ENCODE peak calls at places on chromosomes 2 and 18, in eight cellular contexts. One of them, this sample, is unnamed. For H3K4me1, the result is how much of the 10 kb centered on the place peaks cover.

GRCh38 chr2:66192888-66193287 is 242.0 kb upstream of the MEIS1 start:
- DNase-seq in left ventricle myocardium inferior: no peak
- DNase-seq in OCI-LY7: no peak
- DNase-seq in spleen: no peak
- DNase-seq in CD8-positive, alpha-beta memory T cell: no peak
- DNase-seq in naive thymus-derived CD4-positive, alpha-beta T cell: no peak
- DNase-seq in esophagus squamous epithelium: no peak
- DNase-seq in A549: no peak
- DNase-seq in this sample: no peak

GRCh38 chr2:37802106-37802791 is 122.8 kb upstream of the RMDN2 start:
- DNase-seq in left ventricle myocardium inferior: no peak
- DNase-seq in OCI-LY7: no peak
- DNase-seq in spleen: no peak
- DNase-seq in CD8-positive, alpha-beta memory T cell: no peak
- DNase-seq in naive thymus-derived CD4-positive, alpha-beta T cell: no peak
- DNase-seq in esophagus squamous epithelium: no peak
- DNase-seq in A549: peak
- DNase-seq in this sample: no peak

GRCh38 chr18:51621103-51621969 is 423.9 kb upstream of the MEX3C start:
- DNase-seq in left ventricle myocardium inferior: peak
- DNase-seq in OCI-LY7: peak
- DNase-seq in spleen: no peak
- DNase-seq in CD8-positive, alpha-beta memory T cell: no peak
- DNase-seq in naive thymus-derived CD4-positive, alpha-beta T cell: no peak
- DNase-seq in esophagus squamous epithelium: no peak
- DNase-seq in A549: peak
- DNase-seq in this sample: no peak

GRCh38 chr18:78713064-78713463 is 266.6 kb upstream of the SALL3 start:
- DNase-seq in left ventricle myocardium inferior: no peak
- DNase-seq in OCI-LY7: no peak
- DNase-seq in spleen: peak
- DNase-seq in CD8-positive, alpha-beta memory T cell: no peak
- DNase-seq in naive thymus-derived CD4-positive, alpha-beta T cell: no peak
- DNase-seq in esophagus squamous epithelium: no peak
- DNase-seq in A549: no peak
- DNase-seq in this sample: no peak

GRCh38 chr2:134489732-134490384 is 228.9 kb downstream of the TMEM163 start:
- DNase-seq in left ventricle myocardium inferior: no peak
- DNase-seq in OCI-LY7: peak
- DNase-seq in spleen: no peak
- DNase-seq in CD8-positive, alpha-beta memory T cell: no peak
- DNase-seq in naive thymus-derived CD4-positive, alpha-beta T cell: no peak
- DNase-seq in esophagus squamous epithelium: no peak
- DNase-seq in A549: no peak
- DNase-seq in this sample: no peak

GRCh38 chr2:160783481-160783880 is 289.9 kb upstream of the RBMS1 start:
- DNase-seq in left ventricle myocardium inferior: no peak
- DNase-seq in OCI-LY7: no peak
- DNase-seq in spleen: no peak
- DNase-seq in CD8-positive, alpha-beta memory T cell: no peak
- DNase-seq in naive thymus-derived CD4-positive, alpha-beta T cell: no peak
- DNase-seq in esophagus squamous epithelium: no peak
- DNase-seq in A549: no peak
- DNase-seq in this sample: no peak

GRCh38 chr2:77185052-77185451 is 337.1 kb downstream of the LRRTM4 start:
- DNase-seq in left ventricle myocardium inferior: no peak
- DNase-seq in OCI-LY7: no peak
- DNase-seq in spleen: no peak
- DNase-seq in CD8-positive, alpha-beta memory T cell: no peak
- DNase-seq in naive thymus-derived CD4-positive, alpha-beta T cell: no peak
- DNase-seq in esophagus squamous epithelium: no peak
- DNase-seq in A549: no peak
- DNase-seq in this sample: no peak

GRCh38 chr2:212392544-212392943 is 146.1 kb downstream of the ERBB4 start:
- DNase-seq in left ventricle myocardium inferior: no peak
- DNase-seq in OCI-LY7: no peak
- DNase-seq in spleen: no peak
- DNase-seq in CD8-positive, alpha-beta memory T cell: no peak
- DNase-seq in naive thymus-derived CD4-positive, alpha-beta T cell: no peak
- DNase-seq in esophagus squamous epithelium: no peak
- DNase-seq in A549: no peak
- DNase-seq in this sample: no peak

GRCh38 chr18:62781262-62781661 is 65.9 kb downstream of the PHLPP1 start:
- DNase-seq in left ventricle myocardium inferior: no peak
- DNase-seq in OCI-LY7: no peak
- DNase-seq in spleen: no peak
- DNase-seq in CD8-positive, alpha-beta memory T cell: no peak
- DNase-seq in naive thymus-derived CD4-positive, alpha-beta T cell: no peak
- DNase-seq in esophagus squamous epithelium: no peak
- DNase-seq in A549: no peak
- DNase-seq in this sample: no peak

GRCh38 chr2:64820901-64821300 is 167.2 kb upstream of the SERTAD2 start:
- DNase-seq in left ventricle myocardium inferior: no peak
- DNase-seq in OCI-LY7: no peak
- DNase-seq in spleen: no peak
- DNase-seq in CD8-positive, alpha-beta memory T cell: no peak
- DNase-seq in naive thymus-derived CD4-positive, alpha-beta T cell: no peak
- DNase-seq in esophagus squamous epithelium: no peak
- DNase-seq in A549: no peak
- DNase-seq in this sample: no peak

GRCh38 chr18:46416706-46417638 is 240.0 kb downstream of the LOXHD1 start:
- DNase-seq in left ventricle myocardium inferior: no peak
- DNase-seq in OCI-LY7: peak
- DNase-seq in spleen: no peak
- DNase-seq in CD8-positive, alpha-beta memory T cell: no peak
- DNase-seq in naive thymus-derived CD4-positive, alpha-beta T cell: no peak
- DNase-seq in esophagus squamous epithelium: no peak
- DNase-seq in A549: no peak
- DNase-seq in this sample: no peak

GRCh38 chr18:63078471-63078870 is 241.1 kb downstream of the BCL2 start:
- DNase-seq in left ventricle myocardium inferior: no peak
- DNase-seq in OCI-LY7: no peak
- DNase-seq in spleen: no peak
- DNase-seq in CD8-positive, alpha-beta memory T cell: no peak
- DNase-seq in naive thymus-derived CD4-positive, alpha-beta T cell: no peak
- DNase-seq in esophagus squamous epithelium: no peak
- DNase-seq in A549: no peak
- DNase-seq in this sample: no peak

GRCh38 chr2:156322103-156322671 is 10.3 kb downstream of the NR4A2 start:
- DNase-seq in left ventricle myocardium inferior: no peak
- DNase-seq in OCI-LY7: no peak
- DNase-seq in spleen: no peak
- DNase-seq in CD8-positive, alpha-beta memory T cell: peak
- DNase-seq in naive thymus-derived CD4-positive, alpha-beta T cell: no peak
- DNase-seq in esophagus squamous epithelium: no peak
- DNase-seq in A549: no peak
- DNase-seq in this sample: no peak
- H3K4me3 ChIP-seq in left ventricle myocardium inferior: peak
- H3K4me3 ChIP-seq in OCI-LY7: no peak
- H3K4me3 ChIP-seq in spleen: peak
- H3K4me3 ChIP-seq in CD8-positive, alpha-beta memory T cell: peak
- H3K4me3 ChIP-seq in naive thymus-derived CD4-positive, alpha-beta T cell: peak
- H3K4me3 ChIP-seq in esophagus squamous epithelium: peak
- H3K4me3 ChIP-seq in A549: no peak
- H3K4me3 ChIP-seq in this sample: peak

GRCh38 chr2:207810200-207810788 is 40.6 kb upstream of the FZD5 start:
- DNase-seq in left ventricle myocardium inferior: no peak
- DNase-seq in OCI-LY7: no peak
- DNase-seq in spleen: no peak
- DNase-seq in CD8-positive, alpha-beta memory T cell: no peak
- DNase-seq in naive thymus-derived CD4-positive, alpha-beta T cell: no peak
- DNase-seq in esophagus squamous epithelium: no peak
- DNase-seq in A549: no peak
- DNase-seq in this sample: no peak
- H3K27ac ChIP-seq in left ventricle myocardium inferior: peak
- H3K27ac ChIP-seq in OCI-LY7: no peak
- H3K27ac ChIP-seq in spleen: no peak
- H3K27ac ChIP-seq in CD8-positive, alpha-beta memory T cell: no peak
- H3K27ac ChIP-seq in naive thymus-derived CD4-positive, alpha-beta T cell: no peak
- H3K27ac ChIP-seq in esophagus squamous epithelium: no peak
- H3K27ac ChIP-seq in A549: peak
- H3K27ac ChIP-seq in this sample: no peak

DNA sequence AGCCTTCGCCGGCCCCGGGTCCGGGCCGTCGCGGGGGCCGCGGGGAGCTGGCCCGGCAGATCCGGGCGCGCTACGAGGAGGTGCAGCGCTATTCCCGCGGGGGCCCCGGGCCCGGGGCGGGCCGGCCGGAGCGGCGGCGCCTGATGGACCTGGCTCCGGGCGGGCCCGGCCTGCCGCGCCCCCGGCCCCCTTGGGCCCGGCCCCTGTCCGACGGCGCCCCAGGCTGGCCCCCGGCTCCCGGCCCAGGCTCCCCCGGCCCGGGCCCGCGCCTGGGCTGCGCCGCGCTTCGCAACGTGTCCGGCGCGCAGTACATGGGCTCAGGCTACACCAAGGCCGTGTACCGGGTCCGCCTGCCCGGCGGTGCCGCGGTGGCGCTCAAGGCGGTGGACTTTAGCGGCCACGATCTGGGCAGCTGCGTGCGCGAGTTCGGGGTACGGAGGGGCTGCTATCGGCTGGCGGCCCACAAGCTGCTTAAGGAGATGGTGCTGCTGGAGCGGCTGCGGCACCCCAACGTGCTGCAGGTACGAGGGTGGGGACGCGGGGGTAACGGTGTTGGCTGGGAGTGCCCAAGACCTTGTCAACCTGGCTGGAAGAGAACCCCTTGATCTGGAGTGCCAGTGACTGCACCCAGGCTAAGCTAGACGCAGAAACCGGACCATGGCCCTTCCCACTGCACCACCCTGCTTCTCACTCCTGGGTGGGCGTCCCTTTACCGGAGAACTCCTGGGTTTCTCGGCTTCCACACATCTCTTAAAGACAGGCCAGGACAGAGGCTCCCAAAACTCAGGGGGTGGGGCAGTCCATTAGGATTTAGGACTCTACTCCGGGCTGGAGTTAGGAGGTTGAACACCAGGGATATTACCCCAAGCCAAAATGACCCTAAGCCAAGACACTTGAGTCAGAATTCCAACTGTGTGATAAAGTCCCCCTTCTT is 764 bp downstream of the PKDCC start:
- DNase-seq in left ventricle myocardium inferior: no peak
- DNase-seq in OCI-LY7: no peak
- DNase-seq in spleen: no peak
- DNase-seq in CD8-positive, alpha-beta memory T cell: no peak
- DNase-seq in naive thymus-derived CD4-positive, alpha-beta T cell: no peak
- DNase-seq in esophagus squamous epithelium: no peak
- DNase-seq in A549: no peak
- DNase-seq in this sample: no peak
- H3K4me1 ChIP-seq in left ventricle myocardium inferior: half or more
- H3K4me1 ChIP-seq in OCI-LY7: under half
- H3K4me1 ChIP-seq in spleen: under half
- H3K4me1 ChIP-seq in CD8-positive, alpha-beta memory T cell: under half
- H3K4me1 ChIP-seq in naive thymus-derived CD4-positive, alpha-beta T cell: under half
- H3K4me1 ChIP-seq in esophagus squamous epithelium: under half
- H3K4me1 ChIP-seq in A549: half or more
- H3K4me1 ChIP-seq in this sample: under half

GRCh38 chr2:239267411-239267941 is 133.3 kb downstream of the HDAC4 start:
- DNase-seq in left ventricle myocardium inferior: no peak
- DNase-seq in OCI-LY7: peak
- DNase-seq in spleen: peak
- DNase-seq in CD8-positive, alpha-beta memory T cell: peak
- DNase-seq in naive thymus-derived CD4-positive, alpha-beta T cell: peak
- DNase-seq in esophagus squamous epithelium: peak
- DNase-seq in A549: no peak
- DNase-seq in this sample: peak

GRCh38 chr2:239265681-239266435 is 135.0 kb downstream of the HDAC4 start:
- DNase-seq in left ventricle myocardium inferior: no peak
- DNase-seq in OCI-LY7: no peak
- DNase-seq in spleen: peak
- DNase-seq in CD8-positive, alpha-beta memory T cell: no peak
- DNase-seq in naive thymus-derived CD4-positive, alpha-beta T cell: no peak
- DNase-seq in esophagus squamous epithelium: no peak
- DNase-seq in A549: no peak
- DNase-seq in this sample: no peak

GRCh38 chr2:239264838-239265651 is 135.8 kb downstream of the HDAC4 start:
- DNase-seq in left ventricle myocardium inferior: no peak
- DNase-seq in OCI-LY7: peak
- DNase-seq in spleen: peak
- DNase-seq in CD8-positive, alpha-beta memory T cell: peak
- DNase-seq in naive thymus-derived CD4-positive, alpha-beta T cell: peak
- DNase-seq in esophagus squamous epithelium: no peak
- DNase-seq in A549: peak
- DNase-seq in this sample: peak

GRCh38 chr2:239266779-239267410 is 133.9 kb downstream of the HDAC4 start:
- DNase-seq in left ventricle myocardium inferior: no peak
- DNase-seq in OCI-LY7: peak
- DNase-seq in spleen: peak
- DNase-seq in CD8-positive, alpha-beta memory T cell: peak
- DNase-seq in naive thymus-derived CD4-positive, alpha-beta T cell: no peak
- DNase-seq in esophagus squamous epithelium: no peak
- DNase-seq in A549: no peak
- DNase-seq in this sample: no peak

GRCh38 chr2:239266436-239266770 is 134.4 kb downstream of the HDAC4 start:
- DNase-seq in left ventricle myocardium inferior: no peak
- DNase-seq in OCI-LY7: no peak
- DNase-seq in spleen: no peak
- DNase-seq in CD8-positive, alpha-beta memory T cell: no peak
- DNase-seq in naive thymus-derived CD4-positive, alpha-beta T cell: no peak
- DNase-seq in esophagus squamous epithelium: no peak
- DNase-seq in A549: no peak
- DNase-seq in this sample: no peak
- H3K4me3 ChIP-seq in left ventricle myocardium inferior: no peak
- H3K4me3 ChIP-seq in OCI-LY7: no peak
- H3K4me3 ChIP-seq in spleen: peak
- H3K4me3 ChIP-seq in CD8-positive, alpha-beta memory T cell: peak
- H3K4me3 ChIP-seq in naive thymus-derived CD4-positive, alpha-beta T cell: peak
- H3K4me3 ChIP-seq in esophagus squamous epithelium: peak
- H3K4me3 ChIP-seq in A549: no peak
- H3K4me3 ChIP-seq in this sample: peak

GRCh38 chr2:121506187-121506586 is 24.5 kb upstream of the RNU4ATAC start:
- DNase-seq in left ventricle myocardium inferior: no peak
- DNase-seq in OCI-LY7: no peak
- DNase-seq in spleen: no peak
- DNase-seq in CD8-positive, alpha-beta memory T cell: no peak
- DNase-seq in naive thymus-derived CD4-positive, alpha-beta T cell: no peak
- DNase-seq in esophagus squamous epithelium: no peak
- DNase-seq in A549: no peak
- DNase-seq in this sample: no peak
- H3K27ac ChIP-seq in left ventricle myocardium inferior: peak
- H3K27ac ChIP-seq in OCI-LY7: no peak
- H3K27ac ChIP-seq in spleen: no peak
- H3K27ac ChIP-seq in CD8-positive, alpha-beta memory T cell: no peak
- H3K27ac ChIP-seq in naive thymus-derived CD4-positive, alpha-beta T cell: no peak
- H3K27ac ChIP-seq in esophagus squamous epithelium: peak
- H3K27ac ChIP-seq in A549: no peak
- H3K27ac ChIP-seq in this sample: no peak

This sample was measured in CD8-positive, alpha-beta T cell.